ENCODE peak calls at places on chromosomes 16 and 17, in five cellular contexts. V, I, S, B and Y are unnamed samples.

GRCh38 chr17:79393358-79394038 is 217.4 kb downstream of the RBFOX3 start:
- DNase-seq in V (peak), I (no peak), S (peak), B (peak), Y (peak)

GRCh38 chr17:80791758-80792284 is 199.8 kb upstream of the CHMP6 start:
- DNase-seq in V (peak), I (no peak), S (peak), B (no peak), Y (peak)

GRCh38 chr17:40862985-40863733 is 3.9 kb downstream of the KRT12 start:
- DNase-seq in V (no peak), I (no peak), S (no peak), B (no peak), Y (no peak)

GRCh38 chr17:55742272-55743102 is 8.4 kb upstream of the PCTP start:
- DNase-seq in V (no peak), I (no peak), S (no peak), B (no peak), Y (no peak)

GRCh38 chr16:71846443-71846842 is 667 bp downstream of the ATXN1L start:
- DNase-seq in V (no peak), I (no peak), S (peak), B (no peak), Y (no peak)

GRCh38 chr17:63537991-63538692 is 12.1 kb upstream of the DCAF7 start:
- DNase-seq in V (no peak), I (no peak), S (no peak), B (no peak), Y (no peak)

GRCh38 chr16:3881499-3881995 is 1.0 kb upstream of the CREBBP start:
- DNase-seq in V (no peak), I (no peak), S (no peak), B (no peak), Y (peak)

GRCh38 chr16:72787519-72788268 is 260.2 kb downstream of the ZFHX3 start:
- DNase-seq in V (no peak), I (no peak), S (peak), B (peak), Y (peak)

GRCh38 chr17:65345261-65346060 is 208.3 kb downstream of the RGS9 start:
- DNase-seq in V (no peak), I (no peak), S (no peak), B (peak), Y (no peak)

GRCh38 chr17:35764123-35764991 is 3.7 kb downstream of the C17orf50 start:
- DNase-seq in V (peak), I (no peak), S (peak), B (peak), Y (peak)

GRCh38 chr16:31242197-31242596 is 17.6 kb upstream of the ITGAM start:
- DNase-seq in V (no peak), I (no peak), S (peak), B (no peak), Y (no peak)

GRCh38 chr17:74299618-74300009 is 25.6 kb downstream of the DNAI2 start:
- DNase-seq in V (no peak), I (no peak), S (no peak), B (no peak), Y (no peak)

GRCh38 chr16:14182999-14183398 is 111.9 kb downstream of the MRTFB start:
- DNase-seq in V (no peak), I (no peak), S (no peak), B (no peak), Y (no peak)

GRCh38 chr16:81552743-81553079 is 108.1 kb downstream of the CMIP start:
- DNase-seq in V (no peak), I (no peak), S (no peak), B (no peak), Y (no peak)
- H3K27ac ChIP-seq in V (peak), I (peak), S (no peak), B (no peak), Y (peak)

DNA sequence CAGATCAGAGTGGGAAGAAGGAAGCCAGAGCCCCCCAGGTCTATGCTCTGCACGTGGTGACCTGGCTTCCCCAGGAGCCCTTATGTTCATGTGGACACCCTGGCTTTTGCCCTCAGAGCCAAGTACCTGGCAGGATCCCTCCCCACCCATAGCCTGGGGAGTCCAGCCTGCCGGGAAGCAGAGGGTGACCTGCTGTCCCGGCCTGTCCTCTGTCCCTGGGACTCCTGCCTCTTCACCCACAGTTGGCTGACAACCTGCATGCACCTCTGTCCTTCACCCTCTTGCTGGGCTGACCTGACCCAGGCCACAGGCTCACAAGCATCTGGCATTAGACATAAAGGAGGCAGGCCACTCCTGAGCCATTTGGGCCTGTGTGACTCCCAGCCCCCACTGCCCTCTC is 60.2 kb downstream of the SMPD3 start:
- DNase-seq in V (no peak), I (no peak), S (no peak), B (no peak), Y (no peak)
- H3K27ac ChIP-seq in V (no peak), I (no peak), S (no peak), B (no peak), Y (no peak)

GRCh38 chr16:68985855-68986254 is 119.6 kb upstream of the HAS3 start:
- DNase-seq in V (peak), I (no peak), S (peak), B (no peak), Y (no peak)

GRCh38 chr16:68981971-68982370 is 123.5 kb upstream of the HAS3 start:
- DNase-seq in V (no peak), I (no peak), S (no peak), B (no peak), Y (no peak)

GRCh38 chr16:68984467-68984866 is 121.0 kb upstream of the HAS3 start:
- DNase-seq in V (no peak), I (no peak), S (no peak), B (no peak), Y (no peak)

GRCh38 chr16:68987734-68988457 is 117.6 kb upstream of the HAS3 start:
- DNase-seq in V (no peak), I (no peak), S (no peak), B (no peak), Y (no peak)

GRCh38 chr16:68985268-68985667 is 120.2 kb upstream of the HAS3 start:
- DNase-seq in V (no peak), I (no peak), S (peak), B (no peak), Y (no peak)
- H3K27ac ChIP-seq in V (no peak), I (peak), S (no peak), B (no peak), Y (no peak)

GRCh38 chr16:5036228-5037156 is 2.8 kb upstream of the NAGPA start:
- DNase-seq in V (no peak), I (no peak), S (no peak), B (no peak), Y (no peak)

GRCh38 chr16:5032748-5033167 is 977 bp downstream of the NAGPA start:
- DNase-seq in V (no peak), I (no peak), S (no peak), B (no peak), Y (no peak)

GRCh38 chr16:5033256-5034166 is at the start of gene NAGPA:
- DNase-seq in V (peak), I (no peak), S (peak), B (peak), Y (peak)

GRCh38 chr16:5034167-5034523 is 410 bp upstream of the NAGPA start:
- DNase-seq in V (no peak), I (no peak), S (no peak), B (no peak), Y (no peak)

DNA sequence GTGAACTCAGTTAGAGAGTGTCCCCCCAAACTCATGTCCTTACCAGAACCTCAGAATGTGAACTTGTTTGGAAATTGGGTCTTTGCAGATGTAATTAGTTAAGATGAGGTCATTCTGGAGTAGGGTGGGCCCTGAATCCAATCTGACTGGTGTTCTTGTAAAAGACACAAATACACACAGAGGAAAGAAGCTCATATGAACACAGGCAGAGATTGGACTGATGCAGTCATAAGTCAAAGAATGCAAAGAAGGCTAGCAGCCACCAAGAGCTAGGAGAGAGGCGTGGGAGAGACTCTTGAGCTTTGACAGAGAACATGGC is 2.1 kb upstream of the NAGPA start:
- DNase-seq in V (no peak), I (no peak), S (no peak), B (no peak), Y (no peak)
- H3K27ac ChIP-seq in V (no peak), I (no peak), S (no peak), B (no peak), Y (no peak)

GRCh38 chr16:17470002-17470870 is 524 bp downstream of the XYLT1 start:
- DNase-seq in V (no peak), I (no peak), S (no peak), B (peak), Y (peak)
- H3K27ac ChIP-seq in V (peak), I (peak), S (peak), B (no peak), Y (peak)

GRCh38 chr16:19017179-19017578 is 33.4 kb downstream of the TMC7 start:
- DNase-seq in V (no peak), I (no peak), S (no peak), B (no peak), Y (no peak)

GRCh38 chr16:19011169-19011731 is 27.5 kb downstream of the TMC7 start:
- DNase-seq in V (no peak), I (no peak), S (no peak), B (no peak), Y (no peak)

GRCh38 chr16:19008770-19009169 is 25.0 kb downstream of the TMC7 start:
- DNase-seq in V (no peak), I (no peak), S (peak), B (no peak), Y (no peak)

DNA sequence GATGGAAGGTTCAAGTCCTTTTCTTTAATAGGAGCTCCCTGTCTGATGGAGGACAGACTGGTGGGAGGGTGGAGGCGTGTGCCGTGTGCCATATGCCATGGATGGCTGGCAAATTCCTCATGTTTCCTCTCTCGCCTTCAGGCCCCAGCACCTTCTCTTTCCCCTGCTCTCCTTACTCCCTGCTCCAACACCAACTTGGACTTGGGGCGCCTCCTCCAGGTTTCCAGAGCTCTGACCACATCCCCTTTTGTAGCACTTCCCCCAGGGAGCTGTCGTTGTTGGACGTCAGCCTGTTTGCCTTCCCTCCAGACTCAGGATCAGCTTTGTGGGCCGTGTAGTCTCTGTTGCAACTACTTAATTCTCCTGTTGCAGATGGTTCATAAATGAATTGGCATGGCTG is 30.7 kb downstream of the TMC7 start:
- DNase-seq in V (peak), I (no peak), S (no peak), B (no peak), Y (no peak)
- H3K27ac ChIP-seq in V (peak), I (no peak), S (no peak), B (no peak), Y (no peak)

GRCh38 chr17:8052256-8053252 is 13.7 kb downstream of the ALOX15B start:
- DNase-seq in V (no peak), I (no peak), S (no peak), B (no peak), Y (no peak)
- H3K27ac ChIP-seq in V (no peak), I (no peak), S (no peak), B (no peak), Y (no peak)

GRCh38 chr16:79950932-79951719 is 350.6 kb upstream of the MAF start:
- DNase-seq in V (no peak), I (no peak), S (no peak), B (no peak), Y (no peak)

GRCh38 chr16:79947771-79948170 is 347.2 kb upstream of the MAF start:
- DNase-seq in V (no peak), I (no peak), S (no peak), B (no peak), Y (no peak)

GRCh38 chr16:79954920-79955705 is 354.6 kb upstream of the MAF start:
- DNase-seq in V (no peak), I (no peak), S (no peak), B (no peak), Y (no peak)

GRCh38 chr16:79943738-79944137 is 343.2 kb upstream of the MAF start:
- DNase-seq in V (no peak), I (no peak), S (no peak), B (no peak), Y (no peak)

DNA sequence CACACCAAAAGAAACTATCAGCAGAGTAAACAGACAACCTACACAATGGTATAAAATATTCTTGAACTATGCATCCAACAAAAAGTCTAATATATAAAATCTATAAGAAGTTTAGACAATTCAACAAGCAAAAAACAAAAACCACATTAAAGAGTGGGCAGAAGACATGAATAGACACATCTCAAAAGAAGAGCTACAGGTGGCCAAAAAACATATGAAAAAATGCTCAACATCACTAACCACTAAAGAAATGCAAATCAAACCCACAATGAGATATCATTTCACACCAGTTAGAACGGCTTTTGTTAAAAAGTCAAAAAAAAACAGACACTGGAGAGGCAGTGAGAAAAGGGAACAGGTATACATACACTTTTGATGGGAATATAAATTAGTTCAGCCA is 348.9 kb upstream of the MAF start:
- DNase-seq in V (no peak), I (no peak), S (no peak), B (no peak), Y (no peak)
- H3K27ac ChIP-seq in V (no peak), I (no peak), S (no peak), B (no peak), Y (no peak)

GRCh38 chr17:15467592-15467991 is at the start of gene CDRT4:
- DNase-seq in V (no peak), I (no peak), S (no peak), B (no peak), Y (no peak)
- H3K27ac ChIP-seq in V (no peak), I (no peak), S (no peak), B (no peak), Y (no peak)